ENCODE peak calls at places on chromosomes 11 and 22, in seven cellular contexts. One of them, this sample, is unnamed. For H3K27me3 and H3K9me3, the result is how much of the 10 kb centered on the place peaks cover.

GRCh38 chr11:16280256-16280682 is 76.1 kb downstream of the SOX6 start:
- DNase-seq in upper lobe of right lung: no peak
- DNase-seq in endodermal cell: no peak
- DNase-seq in DND-41: peak
- DNase-seq in tibial artery: peak
- DNase-seq in colonic mucosa: peak
- DNase-seq in transverse colon: peak
- DNase-seq in this sample: no peak

GRCh38 chr11:117793521-117793920 is 3.5 kb downstream of the DSCAML1 start:
- DNase-seq in endodermal cell: no peak
- DNase-seq in colonic mucosa: no peak
- DNase-seq in upper lobe of right lung: no peak
- DNase-seq in tibial artery: no peak
- DNase-seq in DND-41: no peak
- DNase-seq in transverse colon: no peak
- DNase-seq in this sample: no peak

GRCh38 chr11:29780756-29781155 is 236.1 kb downstream of the KCNA4 start:
- DNase-seq in upper lobe of right lung: no peak
- DNase-seq in DND-41: peak
- DNase-seq in tibial artery: no peak
- DNase-seq in endodermal cell: no peak
- DNase-seq in colonic mucosa: no peak
- DNase-seq in transverse colon: no peak
- DNase-seq in this sample: no peak

GRCh38 chr11:69447786-69448185 is 33.7 kb upstream of the LINC01488 start:
- DNase-seq in DND-41: no peak
- DNase-seq in tibial artery: no peak
- DNase-seq in transverse colon: no peak
- DNase-seq in upper lobe of right lung: no peak
- DNase-seq in endodermal cell: no peak
- DNase-seq in colonic mucosa: no peak
- DNase-seq in this sample: no peak

GRCh38 chr22:44931077-44931540 is 78.7 kb downstream of the PHF21B start:
- DNase-seq in tibial artery: no peak
- DNase-seq in transverse colon: no peak
- DNase-seq in upper lobe of right lung: no peak
- DNase-seq in endodermal cell: no peak
- DNase-seq in colonic mucosa: no peak
- DNase-seq in DND-41: no peak
- DNase-seq in this sample: no peak

GRCh38 chr11:101860694-101861371 is 54.0 kb upstream of the CEP126 start:
- DNase-seq in endodermal cell: peak
- DNase-seq in colonic mucosa: peak
- DNase-seq in transverse colon: peak
- DNase-seq in upper lobe of right lung: peak
- DNase-seq in tibial artery: peak
- DNase-seq in DND-41: peak
- DNase-seq in this sample: no peak

GRCh38 chr22:46738961-46739870 is 1.2 kb upstream of the CERK start:
- DNase-seq in endodermal cell: peak
- DNase-seq in tibial artery: peak
- DNase-seq in transverse colon: peak
- DNase-seq in upper lobe of right lung: no peak
- DNase-seq in colonic mucosa: peak
- DNase-seq in DND-41: peak
- DNase-seq in this sample: peak

GRCh38 chr22:21802673-21803072 is 64.8 kb downstream of the MAPK1 start:
- DNase-seq in DND-41: no peak
- DNase-seq in endodermal cell: no peak
- DNase-seq in tibial artery: no peak
- DNase-seq in transverse colon: no peak
- DNase-seq in colonic mucosa: no peak
- DNase-seq in upper lobe of right lung: no peak
- DNase-seq in this sample: no peak

GRCh38 chr11:35470616-35471015 is 51.3 kb upstream of the SLC1A2 start:
- DNase-seq in colonic mucosa: no peak
- DNase-seq in transverse colon: no peak
- DNase-seq in endodermal cell: no peak
- DNase-seq in tibial artery: no peak
- DNase-seq in upper lobe of right lung: no peak
- DNase-seq in DND-41: no peak
- DNase-seq in this sample: no peak

GRCh38 chr11:20355221-20356219 is 8.0 kb upstream of the HTATIP2 start:
- DNase-seq in transverse colon: peak
- DNase-seq in DND-41: peak
- DNase-seq in upper lobe of right lung: no peak
- DNase-seq in endodermal cell: peak
- DNase-seq in tibial artery: no peak
- DNase-seq in colonic mucosa: peak
- DNase-seq in this sample: peak

GRCh38 chr11:25981998-25982397 is 349.9 kb upstream of the ANO3 start:
- DNase-seq in tibial artery: no peak
- DNase-seq in transverse colon: no peak
- DNase-seq in colonic mucosa: peak
- DNase-seq in endodermal cell: no peak
- DNase-seq in DND-41: no peak
- DNase-seq in upper lobe of right lung: no peak
- DNase-seq in this sample: no peak

GRCh38 chr11:66625752-66626149 is 9.3 kb downstream of the RBM14 start:
- DNase-seq in DND-41: no peak
- DNase-seq in upper lobe of right lung: no peak
- DNase-seq in tibial artery: no peak
- DNase-seq in colonic mucosa: no peak
- DNase-seq in transverse colon: no peak
- DNase-seq in endodermal cell: no peak
- DNase-seq in this sample: no peak

GRCh38 chr11:5580577-5580976 is at the start of gene OR52B6:
- DNase-seq in tibial artery: no peak
- DNase-seq in endodermal cell: no peak
- DNase-seq in colonic mucosa: no peak
- DNase-seq in DND-41: no peak
- DNase-seq in upper lobe of right lung: no peak
- DNase-seq in transverse colon: no peak
- DNase-seq in this sample: no peak

GRCh38 chr11:2582958-2583604 is 116.7 kb downstream of the KCNQ1OT1 start:
- DNase-seq in DND-41: peak
- DNase-seq in transverse colon: peak
- DNase-seq in colonic mucosa: no peak
- DNase-seq in upper lobe of right lung: peak
- DNase-seq in tibial artery: peak
- DNase-seq in endodermal cell: peak
- DNase-seq in this sample: no peak

GRCh38 chr22:29072979-29073617 is at the start of gene KREMEN1:
- DNase-seq in DND-41: peak
- DNase-seq in colonic mucosa: peak
- DNase-seq in tibial artery: no peak
- DNase-seq in endodermal cell: peak
- DNase-seq in transverse colon: peak
- DNase-seq in upper lobe of right lung: peak
- DNase-seq in this sample: peak

GRCh38 chr11:129372609-129373488 is 2.8 kb upstream of the BARX2 start:
- DNase-seq in transverse colon: no peak
- DNase-seq in upper lobe of right lung: no peak
- DNase-seq in endodermal cell: peak
- DNase-seq in DND-41: no peak
- DNase-seq in colonic mucosa: no peak
- DNase-seq in tibial artery: no peak
- DNase-seq in this sample: no peak

GRCh38 chr11:131695889-131696429 is 325.5 kb downstream of the NTM start:
- DNase-seq in colonic mucosa: peak
- DNase-seq in tibial artery: no peak
- DNase-seq in DND-41: no peak
- DNase-seq in transverse colon: no peak
- DNase-seq in endodermal cell: no peak
- DNase-seq in upper lobe of right lung: no peak
- DNase-seq in this sample: no peak

GRCh38 chr11:790721-791564 is 1.1 kb upstream of the CEND1 start:
- DNase-seq in endodermal cell: peak
- DNase-seq in colonic mucosa: no peak
- DNase-seq in transverse colon: no peak
- DNase-seq in upper lobe of right lung: no peak
- DNase-seq in tibial artery: no peak
- DNase-seq in DND-41: no peak
- DNase-seq in this sample: no peak

GRCh38 chr22:43144949-43145348 is 1.8 kb upstream of the MCAT start:
- DNase-seq in endodermal cell: no peak
- DNase-seq in transverse colon: no peak
- DNase-seq in DND-41: no peak
- DNase-seq in colonic mucosa: no peak
- DNase-seq in upper lobe of right lung: no peak
- DNase-seq in tibial artery: no peak
- DNase-seq in this sample: no peak

GRCh38 chr11:26580929-26581328 is 8.9 kb upstream of the MUC15 start:
- DNase-seq in colonic mucosa: no peak
- DNase-seq in endodermal cell: no peak
- DNase-seq in transverse colon: no peak
- DNase-seq in tibial artery: no peak
- DNase-seq in DND-41: no peak
- DNase-seq in upper lobe of right lung: no peak
- DNase-seq in this sample: no peak

GRCh38 chr22:40628354-40629042 is 8.0 kb downstream of the MRTFA start:
- DNase-seq in upper lobe of right lung: peak
- DNase-seq in colonic mucosa: no peak
- DNase-seq in transverse colon: no peak
- DNase-seq in endodermal cell: peak
- DNase-seq in tibial artery: no peak
- DNase-seq in DND-41: no peak
- DNase-seq in this sample: no peak

GRCh38 chr22:39090426-39091064 is 6.5 kb upstream of the APOBEC3H start:
- DNase-seq in transverse colon: peak
- DNase-seq in tibial artery: no peak
- DNase-seq in DND-41: peak
- DNase-seq in colonic mucosa: no peak
- DNase-seq in endodermal cell: no peak
- DNase-seq in upper lobe of right lung: no peak
- DNase-seq in this sample: peak

GRCh38 chr11:31997955-31998354 is 92.9 kb upstream of the RCN1 start:
- DNase-seq in upper lobe of right lung: no peak
- DNase-seq in colonic mucosa: no peak
- DNase-seq in DND-41: no peak
- DNase-seq in transverse colon: no peak
- DNase-seq in tibial artery: no peak
- DNase-seq in endodermal cell: no peak
- DNase-seq in this sample: no peak

GRCh38 chr11:68008381-68009337 is 1.5 kb upstream of the ALDH3B1 start:
- DNase-seq in upper lobe of right lung: peak
- DNase-seq in DND-41: no peak
- DNase-seq in colonic mucosa: peak
- DNase-seq in endodermal cell: no peak
- DNase-seq in transverse colon: peak
- DNase-seq in tibial artery: peak
- DNase-seq in this sample: no peak

GRCh38 chr11:93131709-93132108 is 66.1 kb downstream of the SLC36A4 start:
- DNase-seq in upper lobe of right lung: no peak
- DNase-seq in colonic mucosa: no peak
- DNase-seq in endodermal cell: peak
- DNase-seq in transverse colon: no peak
- DNase-seq in DND-41: no peak
- DNase-seq in tibial artery: no peak
- DNase-seq in this sample: no peak
- TF ChIP-seq CTCF in upper lobe of right lung: no peak
- TF ChIP-seq CTCF in colonic mucosa: no peak
- TF ChIP-seq CTCF in endodermal cell: peak
- TF ChIP-seq CTCF in transverse colon: no peak
- TF ChIP-seq CTCF in DND-41: peak
- TF ChIP-seq CTCF in tibial artery: no peak
- TF ChIP-seq CTCF in this sample: no peak

DNA sequence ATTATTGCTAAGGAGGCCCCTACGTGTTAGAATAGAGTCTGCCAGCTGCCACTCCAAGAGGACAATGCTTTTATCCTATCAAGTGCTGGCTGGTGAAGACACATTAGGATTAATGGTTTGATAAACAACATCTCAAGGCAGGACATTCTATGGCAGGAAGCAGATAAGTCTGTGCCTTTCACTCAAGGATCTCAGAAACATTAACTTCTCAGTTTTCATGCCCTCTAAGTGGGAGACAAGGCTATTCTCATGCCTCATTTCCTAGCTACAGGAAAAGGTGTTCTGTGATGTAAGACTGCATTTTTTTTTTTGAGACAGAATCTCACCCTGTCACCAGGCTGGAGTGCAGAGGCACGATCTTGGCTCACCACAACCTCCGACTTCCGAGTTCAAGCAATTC is 23.5 kb upstream of the TIMP3 start:
- DNase-seq in colonic mucosa: no peak
- DNase-seq in DND-41: no peak
- DNase-seq in transverse colon: no peak
- DNase-seq in endodermal cell: no peak
- DNase-seq in upper lobe of right lung: no peak
- DNase-seq in tibial artery: no peak
- DNase-seq in this sample: no peak
- H3K27me3 ChIP-seq in colonic mucosa: under half
- H3K27me3 ChIP-seq in DND-41: under half
- H3K27me3 ChIP-seq in transverse colon: under half
- H3K27me3 ChIP-seq in endodermal cell: under half
- H3K27me3 ChIP-seq in upper lobe of right lung: under half
- H3K27me3 ChIP-seq in tibial artery: under half
- H3K27me3 ChIP-seq in this sample: under half

DNA sequence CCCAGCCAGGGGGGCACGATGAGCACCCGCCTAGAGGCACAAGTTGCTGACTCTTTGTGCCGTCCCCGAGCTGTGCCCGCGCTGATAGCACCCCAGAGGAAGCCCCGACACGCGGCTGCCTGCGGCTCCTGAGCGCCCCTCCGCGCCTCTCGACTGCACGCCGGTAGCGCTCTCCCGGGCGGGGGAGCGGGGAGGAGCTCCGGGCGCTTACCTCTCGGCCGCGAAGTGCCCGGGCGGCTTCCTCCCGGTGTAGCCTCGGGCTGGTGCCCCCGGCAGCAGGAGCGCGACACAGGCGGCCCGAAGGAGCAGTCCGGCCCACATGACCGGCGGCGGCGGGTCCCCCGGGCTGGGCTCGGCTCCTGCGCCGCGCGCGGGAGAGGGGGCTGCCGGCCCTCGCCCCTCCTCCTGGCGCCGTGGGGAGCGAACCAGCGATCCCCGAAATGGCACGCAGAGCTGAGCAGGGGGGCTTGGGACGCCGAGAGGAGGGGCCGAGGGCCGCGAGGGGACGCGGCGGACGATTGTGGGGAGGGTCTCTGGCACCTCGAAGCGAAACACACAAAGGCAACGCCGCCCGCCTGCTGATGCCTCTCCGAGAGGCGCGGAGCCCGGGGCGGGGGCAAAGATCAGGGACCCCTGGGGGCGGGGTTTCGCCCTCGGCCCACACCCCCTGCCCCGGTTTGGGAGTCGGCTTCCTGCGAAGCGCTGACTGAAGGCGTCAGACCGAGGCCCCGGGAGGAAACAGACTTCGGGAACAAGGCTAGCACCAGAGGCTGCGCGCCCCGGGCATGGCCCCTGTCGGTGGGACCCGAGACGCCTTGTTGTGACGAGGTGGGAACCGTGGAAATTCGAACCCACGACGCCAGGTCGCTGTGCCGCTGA is at the start of gene VWCE:
- DNase-seq in transverse colon: peak
- DNase-seq in DND-41: peak
- DNase-seq in colonic mucosa: peak
- DNase-seq in tibial artery: peak
- DNase-seq in endodermal cell: peak
- DNase-seq in upper lobe of right lung: peak
- DNase-seq in this sample: peak
- H3K9me3 ChIP-seq in transverse colon: under half
- H3K9me3 ChIP-seq in DND-41: under half
- H3K9me3 ChIP-seq in colonic mucosa: under half
- H3K9me3 ChIP-seq in tibial artery: under half
- H3K9me3 ChIP-seq in endodermal cell: under half
- H3K9me3 ChIP-seq in upper lobe of right lung: under half
- H3K9me3 ChIP-seq in this sample: under half

GRCh38 chr22:35739642-35740041 is 22.0 kb downstream of the APOL5 start:
- DNase-seq in DND-41: no peak
- DNase-seq in upper lobe of right lung: no peak
- DNase-seq in tibial artery: peak
- DNase-seq in endodermal cell: peak
- DNase-seq in transverse colon: no peak
- DNase-seq in colonic mucosa: no peak
- DNase-seq in this sample: no peak
- TF ChIP-seq CTCF in DND-41: peak
- TF ChIP-seq CTCF in upper lobe of right lung: no peak
- TF ChIP-seq CTCF in tibial artery: peak
- TF ChIP-seq CTCF in endodermal cell: peak
- TF ChIP-seq CTCF in transverse colon: no peak
- TF ChIP-seq CTCF in colonic mucosa: no peak
- TF ChIP-seq CTCF in this sample: peak

This sample was measured in CD4-positive, alpha-beta T cell.